ENCODE peak calls at places on chromosome 10, in six cellular contexts. H is neuronal stem cell, D is IMR-90, J is mesendoderm, L is H1, S is trophoblast cell. Q is an unnamed sample.

GRCh38 chr10:79403441-79404230 is 41.8 kb downstream of the ZCCHC24 start:
- DNase-seq in H (peak; percentile 48), D (no peak), J (peak; percentile 79), L (no peak), S (no peak), Q (peak; percentile 56)

GRCh38 chr10:26689394-26689793 is 8.1 kb upstream of the PDSS1 start:
- DNase-seq in H (no peak), D (no peak), J (no peak), L (no peak), S (no peak), Q (no peak)

GRCh38 chr10:71478173-71478572 is 81.5 kb downstream of the CDH23 start:
- DNase-seq in H (no peak), D (no peak), J (no peak), L (no peak), S (no peak), Q (no peak)

GRCh38 chr10:5434017-5434753 is 21.8 kb downstream of the NET1 start:
- DNase-seq in H (no peak), D (peak; percentile 81), J (peak; percentile 64), L (no peak), S (peak; percentile 70), Q (peak; percentile 76)

GRCh38 chr10:85946713-85947326 is 419.8 kb downstream of the GRID1 start:
- DNase-seq in H (no peak), D (no peak), J (no peak), L (no peak), S (no peak), Q (no peak)

GRCh38 chr10:101071266-101071884 is 9.6 kb downstream of the KAZALD1 start:
- DNase-seq in H (no peak), D (peak; percentile 73), J (no peak), L (no peak), S (peak; percentile 53), Q (no peak)

GRCh38 chr10:121865554-121865953 is 62.3 kb downstream of the ATE1 start:
- DNase-seq in H (no peak), D (no peak), J (peak; percentile 10), L (no peak), S (no peak), Q (no peak)

GRCh38 chr10:124299726-124300125 is 119.0 kb downstream of the OAT start:
- DNase-seq in H (no peak), D (no peak), J (no peak), L (no peak), S (no peak), Q (no peak)

GRCh38 chr10:106424981-106425380 is 739.5 kb downstream of the SORCS1 start:
- DNase-seq in H (no peak), D (peak; percentile 72), J (no peak), L (no peak), S (no peak), Q (no peak)

GRCh38 chr10:124670849-124671248 is 73.3 kb downstream of the FAM53B start:
- DNase-seq in H (no peak), D (no peak), J (no peak), L (no peak), S (peak; percentile 56), Q (no peak)

GRCh38 chr10:8437896-8438295 is 383.4 kb downstream of the GATA3 start:
- DNase-seq in H (no peak), D (no peak), J (no peak), L (no peak), S (peak; percentile 78), Q (no peak)

GRCh38 chr10:80260295-80261243 is 28.9 kb downstream of the MAT1A start:
- DNase-seq in H (peak; percentile 50), D (no peak), J (peak; percentile 47), L (no peak), S (peak; percentile 67), Q (peak; percentile 30)

GRCh38 chr10:114987995-114988394 is 50.0 kb downstream of the TRUB1 start:
- DNase-seq in H (no peak), D (peak; percentile 92), J (no peak), L (no peak), S (no peak), Q (peak; percentile 59)

GRCh38 chr10:11611248-11612003 is at the start of gene USP6NL:
- DNase-seq in H (peak; percentile 89), D (peak; percentile 74), J (peak; percentile 86), L (peak; percentile 31), S (peak; percentile 85), Q (peak; percentile 87)

GRCh38 chr10:88598060-88598459 is 11.5 kb downstream of the LIPJ start:
- DNase-seq in H (no peak), D (no peak), J (no peak), L (no peak), S (peak; percentile 17), Q (no peak)
- H3K9ac ChIP-seq in H (no peak overlapping the region), D (no peak overlapping the region), J (no peak overlapping the region), L (no peak overlapping the region), S (no peak overlapping the region), Q (no peak overlapping the region)

GRCh38 chr10:76459016-76459415 is 1027.6 kb downstream of the LRMDA start:
- DNase-seq in H (no peak), D (no peak), J (no peak), L (no peak), S (no peak), Q (no peak)
- H3K4me3 ChIP-seq in H (no peak overlapping the region), D (no peak overlapping the region), J (no peak overlapping the region), L (no peak overlapping the region), S (no peak overlapping the region), Q (no peak overlapping the region)

DNA sequence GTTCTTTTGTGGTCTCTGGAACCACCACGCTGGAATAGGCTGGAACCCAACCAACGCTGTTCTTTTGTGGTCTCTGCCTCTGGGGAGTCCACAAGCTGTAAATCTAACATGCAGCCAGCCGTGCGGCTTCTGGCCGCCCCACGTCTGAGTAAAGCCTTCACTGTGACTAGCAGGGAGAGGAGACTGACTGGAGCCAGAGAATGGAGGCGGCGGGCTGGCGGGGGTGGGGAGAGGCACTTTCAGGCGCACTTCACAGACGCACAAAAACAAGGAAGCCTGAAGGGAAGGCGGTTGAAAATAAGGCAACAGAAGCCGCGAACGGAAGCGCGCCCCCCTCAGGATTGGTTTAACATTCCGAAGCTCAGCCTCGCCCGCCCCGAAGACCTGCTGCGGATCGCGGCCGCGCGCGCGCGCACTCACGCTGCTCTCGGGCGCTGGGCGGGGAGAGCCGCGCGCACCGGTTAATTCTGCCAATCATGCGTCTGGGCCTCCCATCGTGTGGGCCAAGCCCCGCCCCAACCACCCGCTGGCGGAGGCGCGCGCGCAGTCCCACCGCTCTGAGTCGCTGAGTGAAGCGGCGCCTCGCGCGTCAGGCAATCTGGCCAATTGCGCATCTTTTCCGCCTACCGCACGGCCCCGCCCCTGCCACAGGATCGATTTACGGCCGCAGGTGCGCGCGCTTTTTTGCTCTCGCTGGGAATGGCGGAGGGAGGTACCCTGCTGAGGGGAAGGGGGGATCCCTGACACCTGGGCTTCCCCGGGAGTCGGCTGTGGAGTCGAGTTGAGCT is at the start of gene SFR1:
- DNase-seq in H (peak; percentile 99), D (peak; percentile 97), J (peak; percentile 99), L (peak; percentile 97), S (peak; percentile 99), Q (peak; percentile 99)
- H2AK5ac ChIP-seq in H (no peak within 1 kb of the TSS), D (peak within 1 kb of the TSS; percentile 49), J (no peak within 1 kb of the TSS), L (no peak within 1 kb of the TSS), S (no peak within 1 kb of the TSS), Q (peak within 1 kb of the TSS; percentile 89)

DNA sequence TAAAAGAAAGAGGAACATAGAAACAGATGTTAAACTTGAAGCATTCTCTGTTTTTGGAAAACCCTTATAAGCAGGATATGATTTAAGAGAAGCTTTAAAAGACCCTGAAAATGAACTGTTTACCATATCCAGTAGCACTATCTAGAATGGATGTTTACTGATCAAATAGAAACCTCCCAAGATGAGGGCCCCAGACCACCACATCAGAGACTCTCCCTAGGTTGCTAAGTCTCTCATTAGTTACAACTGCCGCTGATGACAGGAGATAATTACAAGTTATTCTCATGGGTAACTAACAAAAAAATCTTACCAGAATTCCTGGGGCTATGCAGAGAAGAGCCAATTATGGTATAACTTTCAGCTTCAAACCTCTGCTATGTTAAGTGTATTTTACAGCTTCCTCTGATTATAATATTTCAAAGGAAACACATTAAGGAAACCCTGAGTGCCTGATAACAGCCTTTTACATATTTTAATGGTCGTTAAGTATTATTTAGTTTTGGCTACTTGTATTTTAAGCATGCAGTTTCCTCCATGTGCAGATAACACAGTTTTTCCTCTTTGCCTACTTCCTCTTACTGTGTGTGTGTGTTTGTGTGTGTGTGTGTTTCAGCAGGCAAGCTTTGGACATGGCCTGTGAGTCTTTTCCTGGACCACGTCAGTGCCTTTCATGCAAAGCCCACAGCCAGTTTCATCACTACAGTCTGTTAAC is 17.8 kb downstream of the JCAD start:
- DNase-seq in H (no peak), D (no peak), J (no peak), L (no peak), S (no peak), Q (peak; percentile 37)
- H3K9ac ChIP-seq in H (no peak overlapping the region), D (no peak overlapping the region), J (no peak overlapping the region), L (no peak overlapping the region), S (no peak overlapping the region), Q (no peak overlapping the region)

DNA sequence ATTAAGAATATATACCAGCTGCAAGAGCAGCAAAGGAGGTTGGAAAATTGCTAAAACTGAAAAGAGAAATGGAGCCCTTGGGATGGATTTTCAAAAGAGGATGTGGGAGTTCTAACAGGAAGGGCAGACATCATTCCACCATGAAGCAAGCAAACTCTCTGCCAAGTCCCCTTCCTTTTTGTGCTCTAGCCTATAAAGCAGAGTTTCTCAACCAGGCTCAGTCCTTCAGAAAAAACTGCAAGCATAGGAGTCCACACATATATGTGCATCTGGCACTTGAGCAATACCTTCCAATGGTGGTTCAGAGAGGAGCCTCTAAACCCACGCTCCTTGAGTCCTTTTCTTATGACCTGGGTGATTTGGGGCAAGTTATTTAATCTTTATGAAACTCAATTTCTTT is 98.6 kb upstream of the MKX start:
- DNase-seq in H (no peak), D (no peak), J (no peak), L (no peak), S (no peak), Q (no peak)
- H3K4me3 ChIP-seq in H (no peak overlapping the region), D (no peak overlapping the region), J (no peak overlapping the region), L (no peak overlapping the region), S (no peak overlapping the region), Q (no peak overlapping the region)